ENCODE peak calls at places on chromosomes 7 and 10, in five cellular contexts. One of them, this sample, is unnamed.

GRCh38 chr7:111011500-111011899 is 79.4 kb upstream of the LRRN3 start:
- DNase-seq in epithelial cell of esophagus: no peak
- DNase-seq in mammary epithelial cell: no peak
- DNase-seq in left ventricle myocardium superior: no peak
- DNase-seq in H9: no peak
- DNase-seq in this sample: no peak

GRCh38 chr7:151342102-151342646 is 562 bp downstream of the NUB1 start:
- DNase-seq in mammary epithelial cell: no peak
- DNase-seq in H9: no peak
- DNase-seq in left ventricle myocardium superior: no peak
- DNase-seq in epithelial cell of esophagus: no peak
- DNase-seq in this sample: no peak

GRCh38 chr7:25835191-25835590 is 316.8 kb upstream of the NFE2L3 start:
- DNase-seq in mammary epithelial cell: peak
- DNase-seq in epithelial cell of esophagus: no peak
- DNase-seq in left ventricle myocardium superior: no peak
- DNase-seq in H9: no peak
- DNase-seq in this sample: no peak

GRCh38 chr7:29565982-29566746 is 2.5 kb downstream of the PRR15 start:
- DNase-seq in epithelial cell of esophagus: no peak
- DNase-seq in mammary epithelial cell: no peak
- DNase-seq in H9: peak
- DNase-seq in left ventricle myocardium superior: peak
- DNase-seq in this sample: peak

GRCh38 chr10:13668126-13668525 is 81.4 kb downstream of the PRPF18 start:
- DNase-seq in mammary epithelial cell: no peak
- DNase-seq in epithelial cell of esophagus: no peak
- DNase-seq in H9: no peak
- DNase-seq in left ventricle myocardium superior: no peak
- DNase-seq in this sample: no peak

GRCh38 chr7:91082854-91083495 is 181.3 kb upstream of the FZD1 start:
- DNase-seq in epithelial cell of esophagus: peak
- DNase-seq in mammary epithelial cell: no peak
- DNase-seq in H9: no peak
- DNase-seq in left ventricle myocardium superior: no peak
- DNase-seq in this sample: no peak

GRCh38 chr10:99698504-99699080 is 33.3 kb downstream of the COX15 start:
- DNase-seq in H9: no peak
- DNase-seq in mammary epithelial cell: no peak
- DNase-seq in left ventricle myocardium superior: no peak
- DNase-seq in epithelial cell of esophagus: no peak
- DNase-seq in this sample: no peak

GRCh38 chr10:133388973-133389818 is 4.8 kb upstream of the MTG1 start:
- DNase-seq in mammary epithelial cell: no peak
- DNase-seq in left ventricle myocardium superior: peak
- DNase-seq in epithelial cell of esophagus: no peak
- DNase-seq in H9: no peak
- DNase-seq in this sample: no peak

GRCh38 chr10:90849956-90850749 is 7.7 kb downstream of the HTR7 start:
- DNase-seq in epithelial cell of esophagus: peak
- DNase-seq in H9: no peak
- DNase-seq in mammary epithelial cell: peak
- DNase-seq in left ventricle myocardium superior: no peak
- DNase-seq in this sample: no peak

GRCh38 chr7:16719699-16720098 is 33.9 kb upstream of the TSPAN13 start:
- DNase-seq in mammary epithelial cell: no peak
- DNase-seq in H9: no peak
- DNase-seq in left ventricle myocardium superior: no peak
- DNase-seq in epithelial cell of esophagus: peak
- DNase-seq in this sample: no peak

GRCh38 chr7:22782616-22783232 is 39.9 kb downstream of the TOMM7 start:
- DNase-seq in mammary epithelial cell: peak
- DNase-seq in left ventricle myocardium superior: peak
- DNase-seq in H9: peak
- DNase-seq in epithelial cell of esophagus: peak
- DNase-seq in this sample: peak

This sample was measured in colonic mucosa.